ENCODE peak calls at places on chromosome 10, in nine cellular contexts. One of them, this sample, is unnamed.

GRCh38 chr10:101566333-101567164 is 21.5 kb downstream of the POLL start:
- DNase-seq in suprapubic skin: no peak
- DNase-seq in AG09309: no peak
- DNase-seq in bronchial epithelial cell: no peak
- DNase-seq in WTC11: peak; percentile 62
- DNase-seq in transverse colon: no peak
- DNase-seq in ascending aorta: peak; percentile 60
- DNase-seq in RWPE1: no peak
- DNase-seq in CD8-positive, alpha-beta T cell: no peak
- DNase-seq in this sample: no peak

GRCh38 chr10:99232357-99232999 is 3.2 kb downstream of the HPSE2 start:
- DNase-seq in suprapubic skin: no peak
- DNase-seq in AG09309: no peak
- DNase-seq in bronchial epithelial cell: no peak
- DNase-seq in WTC11: peak; percentile 62
- DNase-seq in transverse colon: no peak
- DNase-seq in ascending aorta: no peak
- DNase-seq in RWPE1: no peak
- DNase-seq in CD8-positive, alpha-beta T cell: no peak
- DNase-seq in this sample: no peak

GRCh38 chr10:20858292-20859124 is 38.6 kb downstream of the NEBL start:
- DNase-seq in suprapubic skin: no peak
- DNase-seq in AG09309: no peak
- DNase-seq in bronchial epithelial cell: peak; percentile 49
- DNase-seq in WTC11: no peak
- DNase-seq in transverse colon: no peak
- DNase-seq in ascending aorta: no peak
- DNase-seq in RWPE1: peak; percentile 3
- DNase-seq in CD8-positive, alpha-beta T cell: no peak
- DNase-seq in this sample: no peak

GRCh38 chr10:96814264-96814663 is 17.8 kb upstream of the LCOR start:
- DNase-seq in suprapubic skin: no peak
- DNase-seq in AG09309: peak; percentile 67
- DNase-seq in bronchial epithelial cell: peak; percentile 76
- DNase-seq in WTC11: no peak
- DNase-seq in transverse colon: no peak
- DNase-seq in ascending aorta: no peak
- DNase-seq in RWPE1: no peak
- DNase-seq in CD8-positive, alpha-beta T cell: no peak
- DNase-seq in this sample: no peak

GRCh38 chr10:62019013-62019684 is 117.7 kb downstream of the ARID5B start:
- DNase-seq in suprapubic skin: no peak
- DNase-seq in AG09309: no peak
- DNase-seq in bronchial epithelial cell: peak; percentile 93
- DNase-seq in WTC11: no peak
- DNase-seq in transverse colon: no peak
- DNase-seq in ascending aorta: no peak
- DNase-seq in RWPE1: peak; percentile 44
- DNase-seq in CD8-positive, alpha-beta T cell: no peak
- DNase-seq in this sample: no peak

GRCh38 chr10:110993024-110993693 is 73.8 kb downstream of the SHOC2 start:
- DNase-seq in suprapubic skin: no peak
- DNase-seq in AG09309: peak; percentile 69
- DNase-seq in bronchial epithelial cell: peak; percentile 71
- DNase-seq in WTC11: no peak
- DNase-seq in transverse colon: no peak
- DNase-seq in ascending aorta: no peak
- DNase-seq in RWPE1: peak; percentile 26
- DNase-seq in CD8-positive, alpha-beta T cell: peak; percentile 27
- DNase-seq in this sample: no peak

GRCh38 chr10:7559447-7559846 is 107.3 kb downstream of the ITIH5 start:
- DNase-seq in suprapubic skin: no peak
- DNase-seq in AG09309: no peak
- DNase-seq in bronchial epithelial cell: no peak
- DNase-seq in WTC11: no peak
- DNase-seq in transverse colon: no peak
- DNase-seq in ascending aorta: no peak
- DNase-seq in RWPE1: no peak
- DNase-seq in CD8-positive, alpha-beta T cell: no peak
- DNase-seq in this sample: no peak

GRCh38 chr10:76049581-76050290 is 618.3 kb downstream of the LRMDA start:
- DNase-seq in suprapubic skin: no peak
- DNase-seq in AG09309: no peak
- DNase-seq in bronchial epithelial cell: no peak
- DNase-seq in WTC11: no peak
- DNase-seq in transverse colon: no peak
- DNase-seq in ascending aorta: no peak
- DNase-seq in RWPE1: no peak
- DNase-seq in CD8-positive, alpha-beta T cell: no peak
- DNase-seq in this sample: no peak

GRCh38 chr10:8229153-8229552 is 174.7 kb downstream of the GATA3 start:
- DNase-seq in suprapubic skin: no peak
- DNase-seq in AG09309: no peak
- DNase-seq in bronchial epithelial cell: no peak
- DNase-seq in WTC11: no peak
- DNase-seq in transverse colon: no peak
- DNase-seq in ascending aorta: no peak
- DNase-seq in RWPE1: no peak
- DNase-seq in CD8-positive, alpha-beta T cell: no peak
- DNase-seq in this sample: no peak

GRCh38 chr10:95906675-95907453 is 911 bp upstream of the CC2D2B start:
- DNase-seq in suprapubic skin: peak; percentile 61
- DNase-seq in AG09309: peak; percentile 18
- DNase-seq in bronchial epithelial cell: peak; percentile 49
- DNase-seq in WTC11: peak; percentile 43
- DNase-seq in transverse colon: peak; percentile 52
- DNase-seq in ascending aorta: peak; percentile 76
- DNase-seq in RWPE1: peak; percentile 54
- DNase-seq in CD8-positive, alpha-beta T cell: peak; percentile 34
- DNase-seq in this sample: peak; percentile 45

GRCh38 chr10:87531908-87532622 is 27.4 kb downstream of the MINPP1 start:
- DNase-seq in suprapubic skin: no peak
- DNase-seq in AG09309: no peak
- DNase-seq in bronchial epithelial cell: no peak
- DNase-seq in WTC11: no peak
- DNase-seq in transverse colon: no peak
- DNase-seq in ascending aorta: no peak
- DNase-seq in RWPE1: no peak
- DNase-seq in CD8-positive, alpha-beta T cell: no peak
- DNase-seq in this sample: peak; percentile 32

GRCh38 chr10:113630929-113631533 is 32.8 kb downstream of the NRAP start:
- DNase-seq in suprapubic skin: no peak
- DNase-seq in AG09309: no peak
- DNase-seq in bronchial epithelial cell: no peak
- DNase-seq in WTC11: no peak
- DNase-seq in transverse colon: no peak
- DNase-seq in ascending aorta: no peak
- DNase-seq in RWPE1: no peak
- DNase-seq in CD8-positive, alpha-beta T cell: no peak
- DNase-seq in this sample: no peak

DNA sequence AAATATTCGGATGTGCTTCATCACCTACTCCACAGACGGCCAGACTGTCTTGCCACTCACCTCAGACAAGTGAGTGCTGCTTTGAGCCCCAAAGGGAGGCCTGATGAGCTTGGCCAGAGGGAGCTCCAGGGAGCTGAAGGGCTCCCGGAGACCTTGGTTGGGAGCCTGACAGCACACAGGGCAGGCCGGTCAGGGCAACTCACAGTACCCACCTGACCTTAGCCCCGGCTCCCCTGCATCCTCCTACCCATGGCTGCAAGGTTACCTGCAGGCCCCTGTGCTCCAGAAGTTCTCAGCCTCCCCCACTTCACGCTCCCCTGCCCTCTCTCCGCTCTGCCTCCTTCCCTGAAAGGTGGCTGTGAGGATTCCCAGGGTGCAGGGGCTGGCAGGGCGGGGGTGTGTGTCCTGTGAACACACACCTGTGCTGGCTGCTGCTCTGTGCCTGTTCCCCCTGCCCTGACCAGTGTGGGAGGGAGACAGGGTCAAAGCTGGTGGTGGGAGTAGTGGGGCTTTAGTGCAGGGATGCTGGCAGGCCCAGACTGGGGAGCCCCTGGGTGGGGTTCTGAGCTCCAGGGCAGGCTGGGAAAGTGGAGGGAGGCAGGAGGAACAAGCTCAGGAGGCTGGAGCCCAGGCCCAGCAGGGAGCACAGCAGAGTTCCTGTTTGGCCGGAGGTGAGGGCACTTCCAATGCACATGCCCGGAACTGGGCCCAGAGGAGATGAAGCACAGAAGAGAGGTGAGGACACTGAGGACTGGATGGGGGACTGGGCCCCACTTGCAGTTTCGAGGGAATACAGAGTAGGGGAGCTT is 7.2 kb downstream of the ANTXRL start:
- DNase-seq in suprapubic skin: peak; percentile 53
- DNase-seq in AG09309: no peak
- DNase-seq in bronchial epithelial cell: no peak
- DNase-seq in WTC11: no peak
- DNase-seq in transverse colon: peak; percentile 15
- DNase-seq in ascending aorta: peak; percentile 41
- DNase-seq in RWPE1: no peak
- DNase-seq in CD8-positive, alpha-beta T cell: no peak
- DNase-seq in this sample: no peak
- TF ChIP-seq CTCF in suprapubic skin: peak; percentile 7
- TF ChIP-seq CTCF in AG09309: no peak
- TF ChIP-seq CTCF in bronchial epithelial cell: peak; percentile 67
- TF ChIP-seq CTCF in WTC11: no peak
- TF ChIP-seq CTCF in transverse colon: no peak
- TF ChIP-seq CTCF in ascending aorta: no peak
- TF ChIP-seq CTCF in RWPE1: no peak
- TF ChIP-seq CTCF in CD8-positive, alpha-beta T cell: no peak
- TF ChIP-seq CTCF in this sample: no peak

GRCh38 chr10:23035569-23035968 is 59.8 kb upstream of the MSRB2 start:
- DNase-seq in suprapubic skin: no peak
- DNase-seq in AG09309: no peak
- DNase-seq in bronchial epithelial cell: peak; percentile 11
- DNase-seq in WTC11: peak; percentile 36
- DNase-seq in transverse colon: no peak
- DNase-seq in ascending aorta: no peak
- DNase-seq in RWPE1: peak; percentile 4
- DNase-seq in CD8-positive, alpha-beta T cell: no peak
- DNase-seq in this sample: no peak
- TF ChIP-seq CTCF in suprapubic skin: no peak
- TF ChIP-seq CTCF in AG09309: peak; percentile 26
- TF ChIP-seq CTCF in bronchial epithelial cell: peak; percentile 52
- TF ChIP-seq CTCF in WTC11: peak; percentile 19
- TF ChIP-seq CTCF in transverse colon: no peak
- TF ChIP-seq CTCF in ascending aorta: no peak
- TF ChIP-seq CTCF in RWPE1: no peak
- TF ChIP-seq CTCF in CD8-positive, alpha-beta T cell: no peak
- TF ChIP-seq CTCF in this sample: no peak

GRCh38 chr10:123649672-123650071 is 16.5 kb upstream of the GPR26 start:
- DNase-seq in suprapubic skin: peak; percentile 6
- DNase-seq in AG09309: no peak
- DNase-seq in bronchial epithelial cell: no peak
- DNase-seq in WTC11: no peak
- DNase-seq in transverse colon: no peak
- DNase-seq in ascending aorta: no peak
- DNase-seq in RWPE1: no peak
- DNase-seq in CD8-positive, alpha-beta T cell: no peak
- DNase-seq in this sample: no peak

GRCh38 chr10:123645615-123646014 is 20.5 kb upstream of the GPR26 start:
- DNase-seq in suprapubic skin: no peak
- DNase-seq in AG09309: no peak
- DNase-seq in bronchial epithelial cell: no peak
- DNase-seq in WTC11: no peak
- DNase-seq in transverse colon: no peak
- DNase-seq in ascending aorta: no peak
- DNase-seq in RWPE1: no peak
- DNase-seq in CD8-positive, alpha-beta T cell: no peak
- DNase-seq in this sample: no peak

GRCh38 chr10:123648595-123648994 is 17.6 kb upstream of the GPR26 start:
- DNase-seq in suprapubic skin: peak; percentile 33
- DNase-seq in AG09309: no peak
- DNase-seq in bronchial epithelial cell: no peak
- DNase-seq in WTC11: no peak
- DNase-seq in transverse colon: no peak
- DNase-seq in ascending aorta: no peak
- DNase-seq in RWPE1: no peak
- DNase-seq in CD8-positive, alpha-beta T cell: no peak
- DNase-seq in this sample: no peak

GRCh38 chr10:123655763-123656162 is 10.4 kb upstream of the GPR26 start:
- DNase-seq in suprapubic skin: peak; percentile 17
- DNase-seq in AG09309: no peak
- DNase-seq in bronchial epithelial cell: no peak
- DNase-seq in WTC11: peak; percentile 76
- DNase-seq in transverse colon: no peak
- DNase-seq in ascending aorta: no peak
- DNase-seq in RWPE1: no peak
- DNase-seq in CD8-positive, alpha-beta T cell: no peak
- DNase-seq in this sample: no peak

GRCh38 chr10:123651421-123652047 is 14.6 kb upstream of the GPR26 start:
- DNase-seq in suprapubic skin: peak; percentile 14
- DNase-seq in AG09309: no peak
- DNase-seq in bronchial epithelial cell: no peak
- DNase-seq in WTC11: no peak
- DNase-seq in transverse colon: no peak
- DNase-seq in ascending aorta: peak; percentile 37
- DNase-seq in RWPE1: no peak
- DNase-seq in CD8-positive, alpha-beta T cell: no peak
- DNase-seq in this sample: no peak
- TF ChIP-seq CTCF in suprapubic skin: no peak
- TF ChIP-seq CTCF in AG09309: no peak
- TF ChIP-seq CTCF in bronchial epithelial cell: no peak
- TF ChIP-seq CTCF in WTC11: no peak
- TF ChIP-seq CTCF in transverse colon: no peak
- TF ChIP-seq CTCF in ascending aorta: no peak
- TF ChIP-seq CTCF in RWPE1: no peak
- TF ChIP-seq CTCF in CD8-positive, alpha-beta T cell: no peak
- TF ChIP-seq CTCF in this sample: no peak

GRCh38 chr10:51079766-51080165 is 5.5 kb downstream of the PRKG1 start:
- DNase-seq in suprapubic skin: no peak
- DNase-seq in AG09309: no peak
- DNase-seq in bronchial epithelial cell: no peak
- DNase-seq in WTC11: no peak
- DNase-seq in transverse colon: no peak
- DNase-seq in ascending aorta: no peak
- DNase-seq in RWPE1: no peak
- DNase-seq in CD8-positive, alpha-beta T cell: no peak
- DNase-seq in this sample: no peak

GRCh38 chr10:51082857-51083256 is 8.6 kb downstream of the PRKG1 start:
- DNase-seq in suprapubic skin: no peak
- DNase-seq in AG09309: no peak
- DNase-seq in bronchial epithelial cell: no peak
- DNase-seq in WTC11: no peak
- DNase-seq in transverse colon: no peak
- DNase-seq in ascending aorta: no peak
- DNase-seq in RWPE1: no peak
- DNase-seq in CD8-positive, alpha-beta T cell: no peak
- DNase-seq in this sample: no peak

GRCh38 chr10:51085204-51085603 is 10.9 kb downstream of the PRKG1 start:
- DNase-seq in suprapubic skin: no peak
- DNase-seq in AG09309: no peak
- DNase-seq in bronchial epithelial cell: no peak
- DNase-seq in WTC11: no peak
- DNase-seq in transverse colon: no peak
- DNase-seq in ascending aorta: no peak
- DNase-seq in RWPE1: no peak
- DNase-seq in CD8-positive, alpha-beta T cell: no peak
- DNase-seq in this sample: no peak

GRCh38 chr10:51086695-51087094 is 12.4 kb downstream of the PRKG1 start:
- DNase-seq in suprapubic skin: no peak
- DNase-seq in AG09309: no peak
- DNase-seq in bronchial epithelial cell: no peak
- DNase-seq in WTC11: no peak
- DNase-seq in transverse colon: no peak
- DNase-seq in ascending aorta: no peak
- DNase-seq in RWPE1: no peak
- DNase-seq in CD8-positive, alpha-beta T cell: no peak
- DNase-seq in this sample: no peak

GRCh38 chr10:51083280-51083986 is 9.1 kb downstream of the PRKG1 start:
- DNase-seq in suprapubic skin: no peak
- DNase-seq in AG09309: no peak
- DNase-seq in bronchial epithelial cell: no peak
- DNase-seq in WTC11: peak; percentile 21
- DNase-seq in transverse colon: no peak
- DNase-seq in ascending aorta: no peak
- DNase-seq in RWPE1: no peak
- DNase-seq in CD8-positive, alpha-beta T cell: no peak
- DNase-seq in this sample: no peak
- TF ChIP-seq CTCF in suprapubic skin: no peak
- TF ChIP-seq CTCF in AG09309: no peak
- TF ChIP-seq CTCF in bronchial epithelial cell: no peak
- TF ChIP-seq CTCF in WTC11: no peak
- TF ChIP-seq CTCF in transverse colon: no peak
- TF ChIP-seq CTCF in ascending aorta: peak; percentile 20
- TF ChIP-seq CTCF in RWPE1: no peak
- TF ChIP-seq CTCF in CD8-positive, alpha-beta T cell: no peak
- TF ChIP-seq CTCF in this sample: no peak